ENCODE peak calls at places on chromosomes 1 and 21, in ten cellular contexts. A, L, U, O, P, Q, V, B, C and I are unnamed samples.
A peak's percentile ranks its signal among the peaks of the same experiment; 100 is the strongest.

GRCh38 chr1:12012560-12013316 is 6.6 kb upstream of the MIIP start:
- DNase-seq in V (no peak), C (no peak), U (no peak), A (no peak), O (no peak), P (no peak), Q (no peak), L (peak; percentile 20), B (no peak), I (no peak)

GRCh38 chr1:46549697-46550681 is 1.5 kb downstream of the KNCN start:
- DNase-seq in B (no peak), A (peak; percentile 47), P (no peak), O (no peak), U (peak; percentile 63), L (no peak), Q (no peak), C (peak; percentile 40), V (peak; percentile 81), I (peak; percentile 45)

GRCh38 chr1:207024202-207025143 is 8.1 kb downstream of the C1orf116 start:
- DNase-seq in O (no peak), B (no peak), Q (no peak), L (no peak), C (no peak), P (no peak), A (no peak), U (no peak), V (no peak), I (no peak)

GRCh38 chr1:23286401-23286800 is 57.7 kb downstream of the HNRNPR start:
- DNase-seq in L (no peak), B (no peak), C (no peak), O (no peak), P (no peak), Q (no peak), V (no peak), A (no peak), U (peak; percentile 55), I (no peak)

GRCh38 chr1:63797056-63797726 is 23.4 kb downstream of the ROR1 start:
- DNase-seq in Q (no peak), V (no peak), B (no peak), L (no peak), C (no peak), O (no peak), A (no peak), U (peak; percentile 39), P (no peak), I (no peak)

GRCh38 chr1:161131721-161132409 is 602 bp downstream of the DEDD start:
- DNase-seq in U (peak; percentile 29), P (no peak), C (no peak), V (peak; percentile 33), B (no peak), Q (no peak), O (no peak), A (no peak), L (no peak), I (peak; percentile 25)

GRCh38 chr1:183721041-183721440 is 67.9 kb upstream of the APOBEC4 start:
- DNase-seq in U (no peak), P (no peak), O (no peak), C (no peak), Q (no peak), V (no peak), A (no peak), L (no peak), B (no peak), I (no peak)

GRCh38 chr1:41662656-41663437 is 178.4 kb upstream of the EDN2 start:
- DNase-seq in L (peak; percentile 78), Q (peak; percentile 84), C (peak; percentile 48), B (peak; percentile 62), P (peak; percentile 51), O (peak; percentile 78), V (peak; percentile 83), A (peak; percentile 61), U (peak; percentile 84), I (no peak)

GRCh38 chr21:37341254-37341960 is 25.2 kb upstream of the DYRK1A start:
- DNase-seq in O (no peak), C (no peak), P (no peak), V (peak; percentile 87), Q (no peak), U (peak; percentile 36), A (no peak), L (no peak), B (no peak), I (no peak)

GRCh38 chr1:28290851-28291250 is 31.5 kb downstream of the SESN2 start:
- DNase-seq in B (no peak), V (no peak), C (no peak), Q (no peak), L (no peak), A (no peak), U (no peak), P (no peak), O (no peak), I (no peak)

GRCh38 chr1:100928128-100928527 is 32.2 kb downstream of the SLC30A7 start:
- DNase-seq in O (no peak), P (no peak), V (no peak), L (no peak), U (no peak), A (no peak), B (no peak), Q (no peak), C (no peak), I (no peak)

GRCh38 chr1:57424231-57425027 is 569 bp upstream of the DAB1 start:
- DNase-seq in C (peak; percentile 58), U (peak; percentile 42), L (peak; percentile 53), P (peak; percentile 53), Q (peak; percentile 17), O (peak; percentile 3), V (peak; percentile 10), B (peak; percentile 87), A (no peak), I (no peak)

DNA sequence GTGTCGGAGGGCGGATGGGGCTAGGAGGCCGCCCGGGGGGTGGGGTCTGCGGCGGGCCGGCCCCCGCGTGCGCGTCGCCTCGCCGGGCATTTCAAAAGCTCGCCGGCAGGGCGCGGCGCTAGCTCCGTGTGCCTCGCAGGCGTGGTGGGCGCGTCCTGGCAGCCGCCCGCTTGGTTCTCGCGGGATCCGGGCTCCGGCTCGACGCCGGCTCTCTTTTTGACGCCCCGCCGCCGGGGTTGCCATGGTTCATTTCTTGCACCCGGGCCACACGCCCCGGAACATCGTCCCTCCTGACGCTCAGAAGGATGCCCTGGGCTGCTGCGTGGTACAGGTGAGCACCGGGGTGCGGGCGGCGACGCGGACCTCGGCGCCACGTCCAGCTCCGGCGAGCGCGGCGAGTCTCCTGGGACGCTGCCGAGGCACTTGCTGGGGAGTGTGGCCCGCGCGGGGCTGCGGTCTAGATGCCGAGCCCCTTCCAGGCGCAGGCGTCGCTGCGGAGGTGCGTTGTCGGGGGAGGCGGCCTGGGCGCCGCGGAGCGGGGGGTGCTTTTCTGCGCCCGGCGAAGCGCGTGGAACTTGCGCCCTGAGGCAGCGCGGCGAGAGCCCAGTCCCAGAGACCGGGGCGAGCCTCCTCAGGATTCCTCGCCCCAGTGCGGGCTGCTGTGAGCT is at the start of gene ZYG11A:
- DNase-seq in O (peak; percentile 95), A (peak; percentile 61), B (peak; percentile 84), L (peak; percentile 74), P (peak; percentile 58), C (peak; percentile 46), U (peak; percentile 75), Q (peak; percentile 95), V (peak; percentile 54), I (peak; percentile 55)
- TF ChIP-seq CTCF in O (no peak), A (peak; percentile 27), B (peak; percentile 11), L (peak; percentile 29), P (peak; percentile 47), C (peak; percentile 27), U (peak; percentile 22), Q (peak; percentile 35), V (peak; percentile 63), I (no peak)

GRCh38 chr21:33403786-33404571 is 766 bp downstream of the IFNGR2 start:
- DNase-seq in U (peak; percentile 64), A (peak; percentile 75), L (peak; percentile 79), Q (no peak), O (peak; percentile 69), P (peak; percentile 72), V (peak; percentile 39), B (peak; percentile 77), C (peak; percentile 37), I (no peak)
- TF ChIP-seq CTCF in U (no peak), A (no peak), L (no peak), Q (no peak), O (no peak), P (no peak), V (no peak), B (no peak), C (no peak), I (no peak)

DNA sequence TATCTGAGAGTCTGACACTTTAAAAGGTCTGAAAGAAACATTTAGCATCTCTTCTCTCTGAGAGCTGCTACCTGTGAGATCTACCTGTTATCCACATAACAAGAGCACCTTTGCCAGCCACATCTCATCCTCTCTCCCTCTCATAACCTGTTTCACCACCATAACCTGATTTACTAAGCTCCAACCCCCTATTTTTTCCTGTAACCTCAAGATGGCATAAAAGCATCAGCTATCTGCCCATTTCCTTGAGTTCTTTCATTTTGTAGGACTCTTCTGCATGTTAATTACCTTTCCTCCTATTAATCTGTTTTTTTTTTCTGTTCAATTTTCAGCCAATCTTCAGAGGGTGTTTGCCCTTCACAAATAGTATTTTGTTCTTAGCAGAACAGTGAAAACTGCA is 136.5 kb upstream of the KCNK1 start:
- DNase-seq in C (no peak), Q (no peak), P (no peak), U (no peak), V (no peak), A (no peak), B (no peak), O (no peak), L (no peak), I (no peak)
- TF ChIP-seq CTCF in C (no peak), Q (peak; percentile 17), P (no peak), U (no peak), V (no peak), A (no peak), B (no peak), O (no peak), L (no peak), I (no peak)

GRCh38 chr1:219880765-219881457 is 47.4 kb downstream of the SLC30A10 start:
- DNase-seq in C (no peak), O (no peak), V (no peak), L (no peak), P (no peak), Q (no peak), B (no peak), U (no peak), A (no peak), I (no peak)

GRCh38 chr1:219882116-219882515 is 46.2 kb downstream of the SLC30A10 start:
- DNase-seq in L (no peak), B (no peak), Q (no peak), C (no peak), V (no peak), A (no peak), P (no peak), O (no peak), U (no peak), I (no peak)

GRCh38 chr1:219871427-219872057 is 56.8 kb downstream of the SLC30A10 start:
- DNase-seq in U (no peak), O (no peak), A (no peak), C (no peak), Q (no peak), P (no peak), V (no peak), L (no peak), B (no peak), I (no peak)

GRCh38 chr1:219875860-219876259 is 52.5 kb downstream of the SLC30A10 start:
- DNase-seq in U (no peak), L (no peak), V (no peak), O (no peak), A (no peak), P (no peak), B (no peak), Q (no peak), C (no peak), I (no peak)

GRCh38 chr1:219876798-219877209 is 51.6 kb downstream of the SLC30A10 start:
- DNase-seq in Q (no peak), A (no peak), C (peak; percentile 30), B (no peak), P (no peak), U (no peak), L (no peak), V (no peak), O (no peak), I (no peak)
- TF ChIP-seq CTCF in Q (no peak), A (no peak), C (peak; percentile 34), B (no peak), P (no peak), U (no peak), L (no peak), V (no peak), O (peak; percentile 40), I (no peak)